ENCODE peak calls at places on chromosomes 5 and 9, in nine cellular contexts. K, Z, V, S, E, Q, J, F and B are unnamed samples.

GRCh38 chr5:116942622-116943021 is 368.0 kb upstream of the SEMA6A start:
- DNase-seq in K (no peak), E (no peak), F (no peak), Z (no peak), J (no peak), Q (no peak), S (no peak), V (no peak), B (no peak)

GRCh38 chr5:110115485-110115884 is 425.8 kb downstream of the MAN2A1 start:
- DNase-seq in Z (no peak), E (no peak), Q (no peak), S (no peak), F (no peak), J (no peak), K (no peak), V (no peak), B (no peak)

GRCh38 chr5:92930057-92930456 is 651.0 kb downstream of the NR2F1-AS1 start:
- DNase-seq in E (no peak), J (no peak), K (no peak), F (no peak), Z (no peak), V (no peak), S (no peak), Q (no peak), B (no peak)

GRCh38 chr9:115212832-115213231 is 94.9 kb upstream of the TNC start:
- DNase-seq in Z (no peak), S (no peak), F (no peak), E (no peak), Q (peak; percentile 24), V (no peak), K (no peak), J (no peak), B (no peak)

GRCh38 chr9:79236466-79236865 is 335.3 kb upstream of the TLE4 start:
- DNase-seq in J (no peak), F (no peak), S (no peak), V (no peak), Z (no peak), Q (no peak), E (no peak), K (no peak), B (no peak)

GRCh38 chr9:26863074-26863473 is 29.5 kb downstream of the CAAP1 start:
- DNase-seq in E (no peak), F (no peak), J (no peak), V (no peak), Q (no peak), K (no peak), S (no peak), Z (no peak), B (no peak)

GRCh38 chr9:137156567-137157375 is 13.1 kb downstream of the LRRC26 start:
- DNase-seq in Q (peak; percentile 17), J (no peak), K (peak; percentile 31), Z (no peak), S (no peak), F (no peak), V (peak; percentile 33), E (peak; percentile 61), B (peak; percentile 30)

GRCh38 chr9:86043999-86044398 is 55.4 kb downstream of the GOLM1 start:
- DNase-seq in J (no peak), Q (no peak), Z (no peak), V (no peak), S (no peak), F (no peak), E (no peak), K (no peak), B (no peak)

GRCh38 chr9:81266674-81267073 is 422.7 kb downstream of the TLE1 start:
- DNase-seq in E (no peak), J (no peak), V (peak; percentile 56), S (no peak), K (no peak), Z (no peak), F (no peak), Q (no peak), B (no peak)

GRCh38 chr9:4510546-4511322 is 20.5 kb downstream of the SLC1A1 start:
- DNase-seq in J (no peak), V (no peak), F (no peak), Z (no peak), E (no peak), Q (no peak), S (no peak), K (no peak), B (no peak)

GRCh38 chr5:36175043-36175442 is 23.1 kb downstream of the SKP2 start:
- DNase-seq in Z (no peak), V (no peak), K (no peak), Q (no peak), S (no peak), E (no peak), J (no peak), F (no peak), B (no peak)
- H3K9me3 ChIP-seq in Z (no peaks in the 10 kb centered on the region), V (no peaks in the 10 kb centered on the region), K (no peaks in the 10 kb centered on the region), Q (no peaks in the 10 kb centered on the region), S (no peaks in the 10 kb centered on the region), E (no peaks in the 10 kb centered on the region), J (no peaks in the 10 kb centered on the region), F (no peaks in the 10 kb centered on the region), B (no peaks in the 10 kb centered on the region)

GRCh38 chr5:142192799-142193428 is 84.3 kb downstream of the NDFIP1 start:
- DNase-seq in V (no peak), K (no peak), J (no peak), Z (no peak), F (peak; percentile 72), E (no peak), Q (no peak), S (no peak), B (peak; percentile 23)

GRCh38 chr5:142186821-142187594 is 78.4 kb downstream of the NDFIP1 start:
- DNase-seq in V (no peak), E (peak; percentile 62), S (no peak), K (no peak), Q (no peak), F (no peak), Z (no peak), J (no peak), B (no peak)

GRCh38 chr5:142191776-142192175 is 83.2 kb downstream of the NDFIP1 start:
- DNase-seq in F (no peak), V (no peak), K (no peak), S (no peak), E (no peak), J (no peak), Q (no peak), Z (no peak), B (no peak)

GRCh38 chr5:142192296-142192695 is 83.7 kb downstream of the NDFIP1 start:
- DNase-seq in Z (no peak), S (no peak), V (no peak), F (no peak), Q (no peak), K (no peak), E (no peak), J (no peak), B (no peak)

GRCh38 chr5:142189813-142190212 is 81.2 kb downstream of the NDFIP1 start:
- DNase-seq in Z (no peak), J (no peak), F (no peak), V (no peak), K (no peak), Q (no peak), E (no peak), S (no peak), B (no peak)
- H3K4me3 ChIP-seq in Z (no peak overlapping the region), J (no peak overlapping the region), F (no peak overlapping the region), V (no peak overlapping the region), K (no peak overlapping the region), Q (no peak overlapping the region), E (no peak overlapping the region), S (no peak overlapping the region), B (no peak overlapping the region)

DNA sequence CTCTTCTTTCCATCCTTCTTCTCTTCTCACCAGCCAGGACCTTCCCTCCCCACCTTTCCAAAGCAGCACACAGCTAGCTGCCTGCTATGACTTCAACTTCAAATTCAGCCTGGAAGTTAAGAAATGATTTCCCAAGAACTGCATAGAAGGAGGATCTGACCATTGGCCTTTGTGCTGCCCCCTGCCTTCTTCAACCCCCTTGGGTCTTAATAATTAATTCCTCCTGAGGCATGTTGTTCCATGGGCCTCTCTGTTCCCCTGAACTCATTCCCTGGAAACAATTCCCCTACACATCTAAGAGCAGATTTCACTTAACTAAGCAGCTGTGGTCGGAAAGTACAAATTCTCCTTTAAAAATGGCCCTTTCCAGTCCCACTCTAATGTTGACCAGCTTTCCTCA is 62.4 kb downstream of the ADAMTS12 start:
- DNase-seq in E (no peak), K (no peak), Q (no peak), F (no peak), S (no peak), V (no peak), J (no peak), Z (no peak), B (no peak)
- H3K4me1 ChIP-seq in E (no peaks in the 10 kb centered on the region), K (no peaks in the 10 kb centered on the region), Q (no peaks in the 10 kb centered on the region), F (peaks cover 7% of the 10 kb centered on the region), S (no peaks in the 10 kb centered on the region), V (no peaks in the 10 kb centered on the region), J (no peaks in the 10 kb centered on the region), Z (peaks cover 16% of the 10 kb centered on the region), B (peaks cover 16% of the 10 kb centered on the region)

GRCh38 chr5:179188636-179189035 is 128.5 kb downstream of the ZNF354C start:
- DNase-seq in Z (no peak), Q (no peak), J (no peak), E (no peak), K (no peak), S (no peak), V (no peak), F (no peak), B (no peak)

GRCh38 chr5:179187229-179187678 is 127.1 kb downstream of the ZNF354C start:
- DNase-seq in S (no peak), K (no peak), E (no peak), Q (no peak), J (peak; percentile 42), Z (no peak), F (no peak), V (no peak), B (no peak)

GRCh38 chr5:179186092-179186419 is 125.9 kb downstream of the ZNF354C start:
- DNase-seq in V (no peak), S (no peak), E (no peak), J (no peak), K (no peak), F (no peak), Q (no peak), Z (no peak), B (no peak)

GRCh38 chr5:179186801-179187200 is 126.6 kb downstream of the ZNF354C start:
- DNase-seq in S (no peak), F (no peak), V (no peak), J (no peak), E (no peak), K (no peak), Z (no peak), Q (no peak), B (no peak)

DNA sequence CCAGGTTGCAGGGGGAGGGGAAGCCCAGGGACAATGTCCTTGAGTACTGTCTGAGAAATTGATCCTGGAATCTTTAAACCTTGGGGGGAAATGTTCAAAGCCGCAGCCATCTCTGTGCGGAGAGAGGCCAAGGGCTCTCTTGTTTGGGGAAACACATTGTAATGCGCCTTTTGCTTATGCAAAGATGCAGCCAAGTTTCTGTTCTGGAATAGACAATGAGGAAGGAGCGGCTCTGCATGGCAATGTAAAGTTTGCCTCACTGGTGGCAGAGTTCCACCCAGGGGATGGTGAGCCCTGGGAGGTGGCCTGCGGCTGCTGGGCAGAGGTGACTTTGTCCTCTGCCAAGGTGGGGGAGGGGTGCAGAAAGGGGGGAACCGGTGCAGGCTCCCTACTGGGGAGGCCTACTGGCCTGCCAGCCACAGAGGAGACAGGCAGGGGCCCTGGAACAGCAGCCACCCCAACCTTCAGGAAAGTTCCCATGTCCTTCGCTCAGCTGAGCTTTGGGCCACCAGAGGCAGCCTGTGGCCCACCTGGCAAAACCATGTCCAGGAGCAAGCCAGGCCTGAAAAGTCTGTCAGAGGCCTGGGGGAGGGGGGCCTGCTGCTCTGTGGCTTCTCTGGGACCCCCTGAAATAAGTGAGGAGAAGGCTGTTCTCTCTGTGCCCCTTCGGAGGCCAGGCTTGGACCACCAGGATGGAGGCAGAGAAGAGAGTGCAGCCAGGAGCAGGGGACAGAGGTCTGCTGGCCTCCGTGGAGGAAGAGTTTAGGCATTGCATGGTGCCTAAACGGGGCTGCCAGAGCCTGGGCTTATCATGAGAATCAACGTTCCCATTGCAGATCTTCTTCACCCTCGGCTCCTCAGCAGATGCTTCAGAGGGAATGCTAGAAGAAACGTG is 127.8 kb downstream of the ZNF354C start:
- DNase-seq in J (peak; percentile 32), F (no peak), S (no peak), Z (no peak), K (no peak), E (no peak), V (no peak), Q (no peak), B (no peak)
- H3K9me3 ChIP-seq in J (no peaks in the 10 kb centered on the region), F (no peaks in the 10 kb centered on the region), S (no peaks in the 10 kb centered on the region), Z (no peaks in the 10 kb centered on the region), K (no peaks in the 10 kb centered on the region), E (no peaks in the 10 kb centered on the region), V (peaks cover 13% of the 10 kb centered on the region), Q (no peaks in the 10 kb centered on the region), B (no peaks in the 10 kb centered on the region)